ENCODE peak calls at places on chromosome 4, in five cellular contexts. One of them, this sample, is unnamed.

GRCh38 chr4:39820186-39820585 is 122.2 kb downstream of the UBE2K start:
- DNase-seq in OCI-LY7: no peak
- DNase-seq in AG09319: no peak
- DNase-seq in suprapubic skin: no peak
- DNase-seq in cardiac muscle cell: no peak
- DNase-seq in this sample: no peak

GRCh38 chr4:73904491-73904890 is 35.3 kb downstream of the CXCL1 start:
- DNase-seq in OCI-LY7: no peak
- DNase-seq in cardiac muscle cell: peak
- DNase-seq in AG09319: no peak
- DNase-seq in suprapubic skin: no peak
- DNase-seq in this sample: no peak

GRCh38 chr4:7845493-7846124 is 94.1 kb downstream of the AFAP1 start:
- DNase-seq in cardiac muscle cell: no peak
- DNase-seq in AG09319: no peak
- DNase-seq in OCI-LY7: no peak
- DNase-seq in suprapubic skin: no peak
- DNase-seq in this sample: no peak

GRCh38 chr4:2923141-2923551 is 40.1 kb downstream of the NOP14 start:
- DNase-seq in AG09319: no peak
- DNase-seq in OCI-LY7: no peak
- DNase-seq in suprapubic skin: peak
- DNase-seq in cardiac muscle cell: peak
- DNase-seq in this sample: no peak

GRCh38 chr4:2623442-2623841 is 87.0 kb downstream of the FAM193A start:
- DNase-seq in cardiac muscle cell: no peak
- DNase-seq in suprapubic skin: no peak
- DNase-seq in OCI-LY7: no peak
- DNase-seq in AG09319: no peak
- DNase-seq in this sample: no peak

GRCh38 chr4:5758741-5759140 is 47.7 kb downstream of the EVC start:
- DNase-seq in AG09319: peak
- DNase-seq in suprapubic skin: no peak
- DNase-seq in cardiac muscle cell: peak
- DNase-seq in OCI-LY7: no peak
- DNase-seq in this sample: no peak

GRCh38 chr4:55865228-55865806 is 11.9 kb downstream of the EXOC1 start:
- DNase-seq in OCI-LY7: no peak
- DNase-seq in suprapubic skin: no peak
- DNase-seq in AG09319: peak
- DNase-seq in cardiac muscle cell: peak
- DNase-seq in this sample: no peak

GRCh38 chr4:102343964-102344519 is 1.2 kb downstream of the SLC39A8 start:
- DNase-seq in cardiac muscle cell: no peak
- DNase-seq in AG09319: no peak
- DNase-seq in suprapubic skin: no peak
- DNase-seq in OCI-LY7: peak
- DNase-seq in this sample: no peak

GRCh38 chr4:121034010-121034409 is 38.3 kb downstream of the NDNF start:
- DNase-seq in OCI-LY7: no peak
- DNase-seq in suprapubic skin: no peak
- DNase-seq in AG09319: peak
- DNase-seq in cardiac muscle cell: peak
- DNase-seq in this sample: no peak

GRCh38 chr4:71553605-71554004 is 214.8 kb downstream of the SLC4A4 start:
- DNase-seq in AG09319: peak
- DNase-seq in suprapubic skin: no peak
- DNase-seq in OCI-LY7: peak
- DNase-seq in cardiac muscle cell: peak
- DNase-seq in this sample: no peak

GRCh38 chr4:154999950-155000578 is 208.4 kb upstream of the NPY2R start:
- DNase-seq in AG09319: no peak
- DNase-seq in suprapubic skin: no peak
- DNase-seq in cardiac muscle cell: peak
- DNase-seq in OCI-LY7: no peak
- DNase-seq in this sample: no peak

GRCh38 chr4:110124721-110125120 is 73.7 kb downstream of the ELOVL6 start:
- DNase-seq in suprapubic skin: no peak
- DNase-seq in AG09319: no peak
- DNase-seq in cardiac muscle cell: no peak
- DNase-seq in OCI-LY7: no peak
- DNase-seq in this sample: no peak

GRCh38 chr4:7959066-7959465 is 19.4 kb upstream of the AFAP1 start:
- DNase-seq in OCI-LY7: no peak
- DNase-seq in AG09319: no peak
- DNase-seq in cardiac muscle cell: no peak
- DNase-seq in suprapubic skin: no peak
- DNase-seq in this sample: no peak

GRCh38 chr4:104942990-104943758 is 203.5 kb upstream of the TET2 start:
- DNase-seq in OCI-LY7: no peak
- DNase-seq in cardiac muscle cell: peak
- DNase-seq in suprapubic skin: no peak
- DNase-seq in AG09319: no peak
- DNase-seq in this sample: no peak

GRCh38 chr4:135838889-135839288 is 1637.3 kb upstream of the PABPC4L start:
- DNase-seq in AG09319: no peak
- DNase-seq in OCI-LY7: no peak
- DNase-seq in suprapubic skin: no peak
- DNase-seq in cardiac muscle cell: no peak
- DNase-seq in this sample: no peak

GRCh38 chr4:152970102-152970820 is 34.1 kb downstream of the FHDC1 start:
- DNase-seq in cardiac muscle cell: no peak
- DNase-seq in suprapubic skin: no peak
- DNase-seq in AG09319: no peak
- DNase-seq in OCI-LY7: no peak
- DNase-seq in this sample: no peak

GRCh38 chr4:41538017-41538733 is at the start of gene LIMCH1:
- DNase-seq in OCI-LY7: no peak
- DNase-seq in cardiac muscle cell: no peak
- DNase-seq in AG09319: no peak
- DNase-seq in suprapubic skin: peak
- DNase-seq in this sample: peak

GRCh38 chr4:25913056-25913850 is 767 bp upstream of the SMIM20 start:
- DNase-seq in cardiac muscle cell: no peak
- DNase-seq in suprapubic skin: peak
- DNase-seq in AG09319: no peak
- DNase-seq in OCI-LY7: peak
- DNase-seq in this sample: no peak

GRCh38 chr4:931194-931959 is 739 bp downstream of the GAK start:
- DNase-seq in suprapubic skin: no peak
- DNase-seq in AG09319: no peak
- DNase-seq in OCI-LY7: peak
- DNase-seq in cardiac muscle cell: peak
- DNase-seq in this sample: no peak

GRCh38 chr4:7383251-7383650 is 51.5 kb downstream of the PSAPL1 start:
- DNase-seq in cardiac muscle cell: no peak
- DNase-seq in suprapubic skin: peak
- DNase-seq in AG09319: no peak
- DNase-seq in OCI-LY7: no peak
- DNase-seq in this sample: no peak

GRCh38 chr4:54165438-54165837 is 63.7 kb upstream of the PDGFRA start:
- DNase-seq in AG09319: peak
- DNase-seq in suprapubic skin: no peak
- DNase-seq in OCI-LY7: no peak
- DNase-seq in cardiac muscle cell: peak
- DNase-seq in this sample: no peak

GRCh38 chr4:99563310-99564186 is at the start of gene TRMT10A:
- DNase-seq in AG09319: peak
- DNase-seq in suprapubic skin: peak
- DNase-seq in cardiac muscle cell: peak
- DNase-seq in OCI-LY7: peak
- DNase-seq in this sample: peak

GRCh38 chr4:179095585-179096228 is 1653.5 kb upstream of the AGA start:
- DNase-seq in suprapubic skin: no peak
- DNase-seq in cardiac muscle cell: no peak
- DNase-seq in AG09319: no peak
- DNase-seq in OCI-LY7: peak
- DNase-seq in this sample: no peak

GRCh38 chr4:179307297-179308136 is 1865.3 kb upstream of the AGA start:
- DNase-seq in suprapubic skin: no peak
- DNase-seq in OCI-LY7: peak
- DNase-seq in cardiac muscle cell: peak
- DNase-seq in AG09319: no peak
- DNase-seq in this sample: no peak

GRCh38 chr4:89836897-89837384 is at the start of gene SNCA:
- DNase-seq in AG09319: no peak
- DNase-seq in cardiac muscle cell: peak
- DNase-seq in OCI-LY7: no peak
- DNase-seq in suprapubic skin: peak
- DNase-seq in this sample: no peak

GRCh38 chr4:184361443-184361842 is 112.9 kb downstream of the IRF2 start:
- DNase-seq in suprapubic skin: no peak
- DNase-seq in cardiac muscle cell: peak
- DNase-seq in AG09319: no peak
- DNase-seq in OCI-LY7: no peak
- DNase-seq in this sample: no peak

GRCh38 chr4:41154814-41155177 is 59.5 kb downstream of the APBB2 start:
- DNase-seq in suprapubic skin: no peak
- DNase-seq in OCI-LY7: no peak
- DNase-seq in AG09319: no peak
- DNase-seq in cardiac muscle cell: no peak
- DNase-seq in this sample: no peak

GRCh38 chr4:833731-834367 is 7.9 kb upstream of the CPLX1 start:
- DNase-seq in suprapubic skin: no peak
- DNase-seq in cardiac muscle cell: no peak
- DNase-seq in OCI-LY7: no peak
- DNase-seq in AG09319: no peak
- DNase-seq in this sample: no peak

DNA sequence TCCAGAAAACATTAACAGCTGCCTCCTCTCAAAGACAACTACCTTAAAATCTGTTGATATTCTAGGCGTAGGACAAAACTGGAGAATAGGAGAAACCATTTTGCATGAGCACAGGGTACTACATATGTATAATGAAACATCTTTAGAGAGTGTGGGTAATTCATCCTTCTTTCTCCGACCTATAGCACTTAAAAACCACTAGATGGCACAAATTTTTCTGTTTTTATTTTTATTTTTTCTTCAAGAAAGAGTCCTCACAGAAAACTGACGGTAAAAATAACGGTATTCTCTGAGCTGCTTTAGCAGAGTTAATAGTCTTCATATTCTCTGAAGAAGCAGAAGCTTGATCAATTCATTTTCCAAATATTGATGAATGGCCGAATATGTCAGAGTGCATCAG is 14.6 kb downstream of the SMIM31 start:
- DNase-seq in cardiac muscle cell: peak
- DNase-seq in AG09319: no peak
- DNase-seq in OCI-LY7: peak
- DNase-seq in suprapubic skin: no peak
- DNase-seq in this sample: no peak
- TF ChIP-seq CTCF in cardiac muscle cell: peak
- TF ChIP-seq CTCF in AG09319: peak
- TF ChIP-seq CTCF in OCI-LY7: peak
- TF ChIP-seq CTCF in suprapubic skin: no peak
- TF ChIP-seq CTCF in this sample: peak

GRCh38 chr4:131091896-131092295 is 1995.9 kb downstream of the C4orf33 start:
- DNase-seq in cardiac muscle cell: peak
- DNase-seq in AG09319: no peak
- DNase-seq in suprapubic skin: no peak
- DNase-seq in OCI-LY7: peak
- DNase-seq in this sample: peak
- TF ChIP-seq CTCF in cardiac muscle cell: peak
- TF ChIP-seq CTCF in AG09319: no peak
- TF ChIP-seq CTCF in suprapubic skin: no peak
- TF ChIP-seq CTCF in OCI-LY7: peak
- TF ChIP-seq CTCF in this sample: peak

GRCh38 chr4:82380344-82380743 is 6.6 kb upstream of the HNRNPD start:
- DNase-seq in AG09319: no peak
- DNase-seq in suprapubic skin: peak
- DNase-seq in cardiac muscle cell: no peak
- DNase-seq in OCI-LY7: no peak
- DNase-seq in this sample: no peak
- TF ChIP-seq CTCF in AG09319: no peak
- TF ChIP-seq CTCF in suprapubic skin: no peak
- TF ChIP-seq CTCF in cardiac muscle cell: no peak
- TF ChIP-seq CTCF in OCI-LY7: no peak
- TF ChIP-seq CTCF in this sample: no peak

GRCh38 chr4:133137571-133137970 is 11.5 kb upstream of the PCDH10 start:
- DNase-seq in OCI-LY7: no peak
- DNase-seq in cardiac muscle cell: no peak
- DNase-seq in AG09319: no peak
- DNase-seq in suprapubic skin: no peak
- DNase-seq in this sample: no peak
- TF ChIP-seq CTCF in OCI-LY7: peak
- TF ChIP-seq CTCF in cardiac muscle cell: no peak
- TF ChIP-seq CTCF in AG09319: no peak
- TF ChIP-seq CTCF in suprapubic skin: no peak
- TF ChIP-seq CTCF in this sample: peak